ENCODE peak calls at places on chromosomes 1 and 21, in seven cellular contexts. X is astrocyte of the spinal cord; A is OCI-LY7; V is neural progenitor cell; Z is brain microvascular endothelial cell; I is fibroblast of mammary gland; P is CD8-positive, alpha-beta T cell. G is an unnamed sample.

GRCh38 chr21:42685036-42685435 is 31.6 kb downstream of the PDE9A start:
- DNase-seq in I (no peak), X (no peak), P (no peak), V (no peak), Z (no peak), A (no peak), G (no peak)

GRCh38 chr1:63173161-63173560 is 149.2 kb upstream of the FOXD3 start:
- DNase-seq in A (no peak), V (no peak), I (no peak), X (no peak), P (no peak), Z (no peak), G (no peak)

GRCh38 chr1:148318123-148318899 is 164.8 kb downstream of the PPIAL4G start:
- DNase-seq in Z (no peak), X (peak), V (peak), A (no peak), P (peak), I (no peak), G (peak)

GRCh38 chr1:38741341-38741740 is 118.2 kb downstream of the RRAGC start:
- DNase-seq in A (no peak), X (no peak), V (peak), Z (peak), I (no peak), P (no peak), G (no peak)

GRCh38 chr1:174938306-174939000 is 61.3 kb upstream of the CACYBP start:
- DNase-seq in Z (no peak), I (no peak), V (no peak), P (no peak), X (no peak), A (no peak), G (no peak)

GRCh38 chr1:204453141-204453772 is 41.3 kb downstream of the PIK3C2B start:
- DNase-seq in I (no peak), A (peak), P (peak), Z (no peak), V (no peak), X (no peak), G (no peak)

GRCh38 chr1:247407978-247408560 is 7.9 kb upstream of the NLRP3 start:
- DNase-seq in I (no peak), X (no peak), A (no peak), V (no peak), Z (no peak), P (no peak), G (no peak)

GRCh38 chr21:19501115-19501514 is 1097.5 kb upstream of the TMPRSS15 start:
- DNase-seq in Z (no peak), A (no peak), P (no peak), V (no peak), X (no peak), I (no peak), G (no peak)

GRCh38 chr1:178189814-178190213 is 95.9 kb downstream of the RASAL2 start:
- DNase-seq in A (peak), V (peak), Z (peak), P (no peak), I (peak), X (no peak), G (no peak)

GRCh38 chr1:59225594-59225993 is 71.3 kb upstream of the FGGY start:
- DNase-seq in A (no peak), P (no peak), Z (no peak), X (no peak), V (no peak), I (no peak), G (no peak)
- TF ChIP-seq CTCF in A (no peak), P (no peak), Z (no peak), X (no peak), V (no peak), I (no peak), G (no peak)

DNA sequence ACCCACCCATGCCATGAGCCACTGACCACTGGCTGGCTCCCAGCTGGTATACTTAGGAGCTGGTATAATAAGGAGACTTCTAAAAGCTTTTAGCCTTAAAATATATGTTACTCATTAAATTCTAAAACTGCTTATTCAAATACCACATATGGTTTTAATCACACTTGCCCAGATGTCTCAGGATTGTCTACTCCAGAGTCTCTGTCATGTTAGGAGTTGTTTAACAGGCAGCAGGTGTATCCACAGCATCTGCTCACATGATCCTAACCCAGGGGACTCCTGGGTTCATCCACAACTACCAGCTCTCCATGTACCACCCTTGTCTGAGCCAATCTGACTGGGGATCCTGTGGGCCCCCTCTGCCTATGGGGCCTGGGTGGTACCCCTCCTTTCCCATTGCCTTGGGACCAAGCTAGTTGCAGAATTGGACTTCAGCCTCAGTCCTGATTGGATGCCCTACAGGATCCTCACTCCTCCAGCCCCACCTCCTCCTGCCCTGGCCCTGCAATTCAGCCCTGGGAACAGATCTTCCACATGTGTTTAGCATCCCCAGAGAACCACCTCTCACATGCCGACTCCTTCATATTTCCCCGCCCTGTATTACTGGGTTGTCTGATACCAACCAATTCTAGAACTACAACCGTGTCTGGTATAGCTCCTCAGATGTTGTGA is 61.3 kb downstream of the BCAR3 start:
- DNase-seq in Z (no peak), P (no peak), V (no peak), X (peak), A (no peak), I (peak), G (no peak)
- H3K4me3 ChIP-seq in Z (no peak), P (no peak), V (no peak), X (no peak), A (no peak), I (no peak), G (no peak)

GRCh38 chr1:228101614-228101993 is 1.5 kb downstream of the C1orf35 start:
- DNase-seq in Z (no peak), I (no peak), X (no peak), A (no peak), P (no peak), V (no peak), G (no peak)

GRCh38 chr1:228100822-228101613 is 2.1 kb downstream of the C1orf35 start:
- DNase-seq in A (no peak), Z (no peak), X (no peak), P (no peak), V (no peak), I (no peak), G (no peak)

GRCh38 chr1:228102791-228103620 is at the start of gene C1orf35:
- DNase-seq in Z (peak), A (peak), P (peak), I (peak), X (peak), V (peak), G (peak)

GRCh38 chr1:228104526-228105251 is 1.6 kb upstream of the C1orf35 start:
- DNase-seq in X (no peak), V (no peak), Z (no peak), A (no peak), I (peak), P (no peak), G (no peak)

GRCh38 chr1:228101994-228102790 is 933 bp downstream of the C1orf35 start:
- DNase-seq in A (peak), X (no peak), Z (no peak), P (peak), I (no peak), V (peak), G (no peak)
- TF ChIP-seq CTCF in A (peak), X (peak), Z (peak), P (no peak), I (no peak), V (peak), G (peak)

DNA sequence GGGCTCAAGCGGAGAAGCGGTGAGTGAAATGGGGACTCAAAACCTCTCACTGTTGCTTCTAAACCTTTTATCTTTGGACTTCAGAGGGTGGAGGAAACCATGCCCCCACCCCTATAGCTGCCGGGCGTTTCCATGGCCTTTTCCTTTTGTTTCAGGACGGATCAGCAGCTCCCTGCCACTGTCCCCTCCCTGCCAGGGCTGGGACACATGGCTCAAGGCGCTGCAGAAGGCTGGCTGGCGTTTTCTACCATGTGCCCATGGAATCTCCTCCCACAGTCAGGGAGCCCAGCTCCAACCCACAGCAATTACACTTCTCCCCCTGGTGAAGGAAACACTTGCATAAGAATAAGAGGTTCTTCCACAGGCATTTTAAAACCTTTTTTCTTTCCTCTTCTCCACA is 812.7 kb downstream of the PLA2G4A start:
- DNase-seq in V (peak), A (no peak), X (no peak), I (no peak), P (no peak), Z (no peak), G (no peak)
- H3K4me3 ChIP-seq in V (peak), A (no peak), X (no peak), I (no peak), P (no peak), Z (no peak), G (no peak)

DNA sequence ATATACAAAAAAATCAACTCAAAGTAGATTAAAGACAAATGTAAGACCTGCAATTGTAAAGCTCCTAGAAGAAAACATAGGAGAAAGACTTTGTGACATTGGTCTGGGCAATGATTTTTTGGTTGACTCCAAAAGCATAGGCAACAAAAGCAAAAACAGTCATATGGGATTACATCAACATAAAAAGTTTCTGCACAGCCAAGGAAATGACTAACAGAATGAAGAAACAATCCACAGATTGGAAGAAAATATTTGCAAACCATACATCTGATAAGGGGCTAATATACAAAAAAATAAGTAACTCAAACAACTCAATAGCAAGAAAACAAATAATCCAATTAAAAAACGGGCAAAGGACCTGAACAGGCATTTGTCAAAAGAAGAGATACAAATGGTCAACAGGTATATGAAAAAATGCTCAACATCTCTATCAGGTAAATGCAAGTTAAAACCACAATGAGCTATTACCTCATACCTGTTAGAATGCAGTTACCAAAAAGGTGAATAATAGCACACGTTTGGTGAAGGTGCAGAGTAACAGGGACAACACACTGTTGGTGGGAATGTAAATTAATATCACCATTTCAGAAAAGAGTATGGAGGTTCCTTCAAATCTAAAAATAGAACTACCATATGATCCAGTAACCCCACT is 173.7 kb upstream of the COA6 start:
- DNase-seq in Z (no peak), V (no peak), X (no peak), P (no peak), I (no peak), A (no peak), G (no peak)
- TF ChIP-seq CTCF in Z (no peak), V (no peak), X (no peak), P (no peak), I (no peak), A (no peak), G (no peak)

GRCh38 chr1:186178426-186179043 is 196.5 kb downstream of the TPR start:
- DNase-seq in P (no peak), I (no peak), Z (no peak), A (no peak), X (no peak), V (no peak), G (no peak)
- H3K4me3 ChIP-seq in P (no peak), I (no peak), Z (no peak), A (no peak), X (no peak), V (no peak), G (no peak)

GRCh38 chr1:179293340-179294327 is at the start of gene SOAT1:
- DNase-seq in A (peak), I (peak), P (peak), Z (peak), X (peak), V (peak), G (peak)
- TF ChIP-seq CTCF in A (peak), I (no peak), P (no peak), Z (peak), X (peak), V (peak), G (peak)

G was measured in lower lobe of right lung.